ENCODE peak calls at places on chromosome 3, in eight cellular contexts. U, L, V, D, Y, N, R and X are unnamed samples.

GRCh38 chr3:354433-354832 is 157.9 kb downstream of the CHL1 start:
- DNase-seq in D (peak; percentile 22), V (peak; percentile 56), Y (peak; percentile 7), L (no peak), N (peak; percentile 55), U (peak; percentile 51), R (peak; percentile 65), X (no peak)

GRCh38 chr3:190172751-190173150 is 52.1 kb upstream of the P3H2 start:
- DNase-seq in Y (no peak), L (no peak), R (peak; percentile 43), D (no peak), V (peak; percentile 41), U (no peak), N (no peak), X (no peak)

GRCh38 chr3:49601358-49602048 is 47.2 kb downstream of the BSN start:
- DNase-seq in V (no peak), U (no peak), L (no peak), R (no peak), Y (no peak), N (no peak), D (no peak), X (no peak)

GRCh38 chr3:183802989-183803388 is 22.4 kb downstream of the MAP6D1 start:
- DNase-seq in V (no peak), R (peak; percentile 49), Y (no peak), U (no peak), D (no peak), N (peak; percentile 42), L (no peak), X (no peak)

GRCh38 chr3:158105710-158106438 is at the start of gene SHOX2:
- DNase-seq in L (no peak), V (peak; percentile 55), R (peak; percentile 59), U (peak; percentile 48), D (peak; percentile 38), N (peak; percentile 53), Y (no peak), X (no peak)

GRCh38 chr3:81958967-81959625 is 197.7 kb upstream of the GBE1 start:
- DNase-seq in N (no peak), R (peak; percentile 53), Y (peak; percentile 86), D (no peak), U (no peak), L (no peak), V (peak; percentile 16), X (no peak)

GRCh38 chr3:9404680-9405079 is 7.3 kb downstream of the SETD5 start:
- DNase-seq in R (no peak), Y (no peak), V (no peak), U (no peak), L (no peak), N (no peak), D (peak; percentile 11), X (no peak)

GRCh38 chr3:144394052-144394451 is 422.4 kb downstream of the DIPK2A start:
- DNase-seq in L (no peak), N (no peak), D (no peak), V (peak; percentile 27), Y (no peak), U (no peak), R (peak; percentile 49), X (no peak)

GRCh38 chr3:159559771-159560170 is 428.9 kb upstream of the IL12A start:
- DNase-seq in D (no peak), L (no peak), R (no peak), Y (no peak), N (peak; percentile 10), V (no peak), U (no peak), X (no peak)

GRCh38 chr3:143826296-143826695 is 22.0 kb downstream of the SLC9A9 start:
- DNase-seq in D (no peak), N (no peak), U (no peak), Y (no peak), R (no peak), V (no peak), L (no peak), X (no peak)

GRCh38 chr3:22245817-22246583 is 495.0 kb upstream of the ZNF385D start:
- DNase-seq in U (no peak), Y (no peak), R (no peak), L (no peak), N (no peak), V (peak; percentile 3), D (no peak), X (no peak)

GRCh38 chr3:51190827-51191226 is 194.3 kb upstream of the MANF start:
- DNase-seq in D (no peak), N (no peak), Y (no peak), U (no peak), R (no peak), L (no peak), V (no peak), X (no peak)

GRCh38 chr3:128823008-128823407 is 56.4 kb upstream of the ACAD9 start:
- DNase-seq in L (no peak), V (no peak), D (no peak), U (no peak), N (no peak), R (no peak), Y (no peak), X (no peak)

GRCh38 chr3:66856555-66856954 is 141.6 kb upstream of the KBTBD8 start:
- DNase-seq in U (no peak), Y (no peak), R (no peak), N (no peak), V (no peak), L (no peak), D (no peak), X (no peak)

GRCh38 chr3:59839810-59840515 is 790.1 kb upstream of the CFAP20DC start:
- DNase-seq in V (no peak), R (no peak), N (no peak), U (no peak), D (no peak), L (no peak), Y (no peak), X (no peak)

GRCh38 chr3:17047162-17047561 is 162.4 kb downstream of the PLCL2 start:
- DNase-seq in U (no peak), Y (no peak), N (no peak), V (no peak), L (no peak), R (no peak), D (no peak), X (no peak)

GRCh38 chr3:60000311-60001105 is 950.7 kb upstream of the CFAP20DC start:
- DNase-seq in R (no peak), L (no peak), U (no peak), N (no peak), V (no peak), D (no peak), Y (no peak), X (no peak)

GRCh38 chr3:39434574-39434973 is 28.1 kb downstream of the RPSA start:
- DNase-seq in R (peak; percentile 64), L (no peak), Y (no peak), V (peak; percentile 35), N (no peak), D (no peak), U (no peak), X (no peak)

GRCh38 chr3:114643342-114643741 is 349.5 kb downstream of the TIGIT start:
- DNase-seq in L (no peak), U (no peak), Y (no peak), R (no peak), D (no peak), V (no peak), N (no peak), X (no peak)

DNA sequence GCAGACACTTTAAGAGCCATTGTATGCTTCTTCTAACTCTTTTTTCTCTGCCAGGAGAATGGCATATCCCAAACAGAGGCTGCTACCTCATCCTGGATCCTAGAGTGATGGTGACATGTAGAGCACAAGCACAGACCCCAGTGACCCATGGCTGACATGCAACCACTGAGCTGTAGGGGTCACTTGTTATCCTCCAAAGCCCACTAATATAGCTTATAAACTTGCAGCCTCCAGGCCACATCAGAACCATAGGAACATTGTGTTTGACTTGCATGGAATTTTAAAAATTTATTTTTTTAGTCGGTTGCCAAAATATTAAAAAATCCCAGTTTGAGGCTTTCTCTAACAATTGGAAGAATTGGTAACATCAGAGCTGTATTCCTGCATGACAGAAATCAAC is 283.0 kb upstream of the WNT5A start:
- DNase-seq in U (no peak), L (no peak), Y (no peak), V (no peak), D (no peak), N (no peak), R (no peak), X (no peak)
- TF ChIP-seq CTCF in U (no peak), L (no peak), Y (no peak), V (no peak), D (no peak), N (no peak), R (no peak), X (no peak)

DNA sequence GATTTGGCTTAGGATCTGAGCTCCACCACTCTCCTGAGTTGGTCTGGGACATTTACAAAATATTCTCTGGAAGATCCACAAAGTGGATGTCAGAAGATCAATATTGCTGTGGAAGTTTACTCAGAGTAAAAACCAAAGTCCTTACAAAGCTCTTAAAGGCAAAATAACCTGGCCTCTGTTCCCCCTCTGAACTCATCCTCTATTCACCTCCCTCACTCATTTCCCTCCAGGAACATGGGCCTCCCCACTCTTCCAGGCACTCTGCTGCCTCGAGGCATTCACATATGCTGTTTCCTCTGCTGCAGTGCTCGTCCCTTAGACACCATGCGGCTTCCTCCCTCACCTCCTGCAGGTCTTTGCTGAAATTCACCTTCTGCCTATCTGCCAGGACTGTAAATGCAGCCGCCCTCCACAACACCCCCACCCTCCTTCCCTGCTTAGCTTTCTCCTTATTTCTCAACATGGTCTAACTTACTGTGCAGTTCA is 19.1 kb upstream of the CCDC174 start:
- DNase-seq in N (no peak), Y (no peak), R (no peak), D (no peak), V (no peak), L (no peak), U (no peak), X (no peak)
- TF ChIP-seq CTCF in N (no peak), Y (no peak), R (no peak), D (no peak), V (no peak), L (no peak), U (no peak), X (no peak)

GRCh38 chr3:180646187-180646790 is 33.0 kb downstream of the CCDC39 start:
- DNase-seq in R (peak; percentile 8), V (peak; percentile 2), Y (no peak), D (no peak), U (no peak), N (peak; percentile 2), L (no peak), X (no peak)
- TF ChIP-seq CTCF in R (peak; percentile 33), V (no peak), Y (no peak), D (peak; percentile 68), U (peak; percentile 51), N (peak; percentile 20), L (no peak), X (no peak)

GRCh38 chr3:192408007-192408655 is 319.2 kb downstream of the FGF12 start:
- DNase-seq in U (peak; percentile 54), L (no peak), Y (no peak), R (no peak), D (peak; percentile 59), N (peak; percentile 6), V (peak; percentile 26), X (no peak)
- TF ChIP-seq CTCF in U (no peak), L (no peak), Y (no peak), R (no peak), D (no peak), N (no peak), V (no peak), X (no peak)

DNA sequence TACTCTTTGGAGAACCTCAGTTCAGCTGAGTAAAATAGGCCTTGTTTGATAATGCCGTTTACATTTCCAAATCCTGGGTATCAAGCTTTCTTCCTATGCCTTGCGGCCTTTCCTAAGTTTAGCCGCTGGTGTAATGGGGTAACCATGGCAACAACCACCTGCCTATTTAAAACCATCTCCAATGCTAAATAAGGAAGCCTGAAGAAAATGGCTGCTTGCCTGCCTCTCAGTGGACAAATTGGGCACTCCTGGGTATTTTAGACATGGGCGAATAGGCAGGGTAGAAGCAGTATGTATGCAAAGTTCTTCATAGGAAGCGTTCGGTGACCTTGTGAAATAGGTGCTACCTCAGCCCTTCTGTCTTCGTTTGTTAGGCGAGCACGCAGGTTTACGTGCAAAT is 122.7 kb downstream of the DGKG start:
- DNase-seq in U (no peak), D (peak; percentile 29), R (no peak), L (no peak), Y (no peak), N (peak; percentile 16), V (peak; percentile 24), X (no peak)
- TF ChIP-seq CTCF in U (no peak), D (peak; percentile 14), R (no peak), L (no peak), Y (no peak), N (no peak), V (no peak), X (no peak)